ENCODE peak calls at places on chromosomes 12 and 14, in ten cellular contexts. N is gastrocnemius medialis; B is thyroid gland; J is BE2C; R is suprapubic skin; A is CD8-positive, alpha-beta T cell; L is dorsolateral prefrontal cortex; D is left ventricle myocardium inferior; M is WTC11; T is neural progenitor cell. X is an unnamed sample.

GRCh38 chr12:68479832-68480291 is 130.8 kb upstream of the RAP1B start:
- DNase-seq in R (no peak), M (no peak), B (no peak), L (no peak), J (no peak), A (no peak), T (no peak), N (no peak), D (no peak), X (no peak)

GRCh38 chr14:61568572-61569011 is 126.7 kb upstream of the HIF1A start:
- DNase-seq in M (peak; percentile 44), N (no peak), L (no peak), R (no peak), A (peak; percentile 27), B (peak; percentile 95), T (peak; percentile 58), J (no peak), D (peak; percentile 39), X (peak; percentile 22)

GRCh38 chr12:8554451-8555195 is 13.9 kb upstream of the CLEC4E start:
- DNase-seq in D (no peak), B (no peak), L (no peak), M (no peak), N (no peak), T (no peak), R (no peak), A (no peak), J (no peak), X (no peak)

GRCh38 chr14:85483037-85483436 is 46.9 kb upstream of the FLRT2 start:
- DNase-seq in L (no peak), M (no peak), R (no peak), A (no peak), B (no peak), D (no peak), J (no peak), T (no peak), N (no peak), X (no peak)

GRCh38 chr14:56730468-56731145 is 79.7 kb downstream of the OTX2 start:
- DNase-seq in R (no peak), N (no peak), J (no peak), T (peak; percentile 58), L (no peak), D (no peak), B (peak; percentile 3), A (no peak), M (peak; percentile 39), X (no peak)

GRCh38 chr14:20679907-20680306 is 4.5 kb upstream of the RNASE4 start:
- DNase-seq in A (no peak), J (peak; percentile 49), T (peak; percentile 46), D (no peak), N (no peak), R (no peak), B (peak; percentile 49), M (peak; percentile 42), L (peak; percentile 35), X (no peak)

GRCh38 chr12:15013634-15014169 is 40.9 kb downstream of the PDE6H start:
- DNase-seq in R (no peak), N (no peak), L (no peak), T (no peak), J (no peak), D (no peak), A (no peak), M (no peak), B (no peak), X (no peak)

GRCh38 chr12:63353559-63353958 is 202.6 kb upstream of the AVPR1A start:
- DNase-seq in B (no peak), M (no peak), J (no peak), R (no peak), L (no peak), N (no peak), T (no peak), D (no peak), A (no peak), X (no peak)

GRCh38 chr12:46930101-46930500 is 104.3 kb upstream of the SLC38A4 start:
- DNase-seq in R (no peak), L (no peak), B (no peak), A (no peak), N (no peak), T (no peak), M (no peak), D (no peak), J (no peak), X (no peak)

GRCh38 chr12:22246438-22246837 is 88.1 kb downstream of the ST8SIA1 start:
- DNase-seq in N (no peak), T (no peak), J (no peak), B (no peak), D (no peak), M (no peak), R (no peak), A (no peak), L (no peak), X (no peak)

DNA sequence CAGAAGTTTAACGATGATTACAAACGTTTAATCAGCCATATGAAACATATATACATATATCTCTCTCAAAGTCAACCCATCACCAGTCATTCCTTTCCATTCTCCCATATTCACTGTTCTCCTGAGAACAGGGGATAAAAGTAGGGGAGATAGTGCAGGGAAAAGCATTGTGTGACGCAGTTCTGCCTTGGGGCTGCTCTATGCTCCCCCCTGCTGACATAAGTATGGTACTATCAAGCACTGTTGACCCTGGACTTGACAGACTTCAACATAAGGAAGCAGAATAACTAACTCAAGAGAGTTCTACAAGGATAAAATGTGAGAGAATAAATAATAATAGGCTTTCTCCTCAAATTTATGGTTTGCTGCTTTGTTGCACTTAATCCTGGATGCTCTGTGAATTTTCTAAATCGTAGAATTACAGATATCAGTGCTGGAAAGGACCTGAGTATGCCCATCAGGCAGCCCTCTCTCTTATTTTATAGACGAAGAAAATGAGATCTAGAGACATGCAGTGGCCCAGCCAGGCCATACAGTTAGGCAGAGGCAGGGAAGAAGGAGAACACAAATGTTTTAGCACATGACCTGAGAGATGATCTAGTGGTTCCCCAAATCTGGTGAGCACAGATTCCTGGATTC is 87.2 kb downstream of the SCN8A start:
- DNase-seq in L (no peak), N (no peak), D (no peak), T (peak; percentile 44), A (no peak), B (peak; percentile 3), R (no peak), M (peak; percentile 41), J (peak; percentile 66), X (no peak)
- TF ChIP-seq CTCF in L (peak; percentile 62), N (no peak), D (peak; percentile 71), T (peak; percentile 52), A (peak; percentile 63), B (peak; percentile 20), R (no peak), M (peak; percentile 43), J (peak; percentile 95), X (peak; percentile 70)

DNA sequence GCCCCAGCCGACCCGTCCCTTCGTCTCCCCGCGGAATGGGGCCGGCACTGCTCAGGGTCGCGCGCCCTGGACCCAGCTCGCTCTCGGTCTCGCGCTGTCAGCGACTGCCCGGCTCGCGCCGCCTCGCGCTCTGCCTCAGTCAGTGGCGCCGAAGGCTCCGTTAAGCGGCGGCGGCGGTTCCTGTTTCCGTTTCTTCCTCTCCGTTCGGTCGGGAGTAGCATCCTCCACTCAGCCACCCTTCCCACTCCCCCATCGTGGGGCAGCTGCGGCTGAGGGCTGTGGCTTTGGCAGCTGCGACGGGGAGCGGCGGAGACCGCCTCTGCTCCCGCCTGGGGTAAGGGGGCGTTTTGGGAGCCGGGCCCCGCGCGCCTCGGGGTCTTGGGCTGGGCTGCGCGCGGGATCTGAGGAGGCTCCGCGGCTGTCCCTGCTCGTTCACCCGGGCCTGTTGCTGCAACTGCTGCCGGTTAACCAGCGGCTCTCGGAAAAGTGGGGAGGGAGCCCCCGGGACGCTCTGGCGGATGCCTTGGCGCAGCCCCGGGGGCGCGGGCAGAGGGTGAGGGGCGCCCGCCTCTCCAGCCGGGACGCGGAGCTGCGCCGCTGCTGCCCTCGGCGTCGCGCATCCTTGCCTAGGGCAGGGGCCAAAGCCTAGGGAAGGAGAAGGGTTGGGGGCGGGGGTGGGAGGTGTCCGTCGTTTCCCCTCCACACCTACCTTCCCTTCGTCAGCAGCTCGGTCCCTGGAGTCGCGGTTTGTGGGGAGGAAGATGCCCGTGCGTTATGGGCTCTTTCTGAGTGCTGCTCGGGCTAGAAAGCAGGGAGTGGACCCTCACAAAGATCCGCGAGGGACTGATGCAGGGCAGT is 580 bp downstream of the FUT8 start:
- DNase-seq in M (peak; percentile 41), N (no peak), D (peak; percentile 14), B (no peak), T (peak; percentile 75), A (peak; percentile 58), R (peak; percentile 89), J (peak; percentile 26), L (no peak), X (no peak)
- TF ChIP-seq CTCF in M (no peak), N (no peak), D (no peak), B (no peak), T (no peak), A (no peak), R (no peak), J (no peak), L (no peak), X (no peak)

DNA sequence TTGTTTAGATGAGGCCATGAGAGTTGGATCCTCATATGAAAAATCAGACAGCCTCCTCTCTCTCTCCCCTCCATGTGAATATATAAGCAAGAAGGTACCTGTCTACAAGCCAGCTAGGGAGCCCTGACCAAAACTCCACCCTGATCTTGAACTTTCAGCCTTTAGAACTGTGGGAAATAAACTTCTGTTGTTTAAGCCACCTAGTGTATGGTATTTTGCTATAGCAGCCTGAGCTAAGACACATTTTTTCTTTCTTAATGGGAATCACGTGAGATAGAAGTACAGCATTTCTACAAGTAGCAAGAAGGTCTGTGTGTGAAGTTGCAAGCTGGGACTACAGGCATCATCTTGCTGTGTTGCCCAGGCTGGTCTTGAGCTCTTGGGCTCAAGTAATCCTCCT is 16.3 kb upstream of the ABHD12B start:
- DNase-seq in N (no peak), T (no peak), B (no peak), A (no peak), D (no peak), J (no peak), L (no peak), R (no peak), M (no peak), X (no peak)
- TF ChIP-seq CTCF in N (no peak), T (no peak), B (no peak), A (no peak), D (no peak), J (no peak), L (no peak), R (no peak), M (no peak), X (no peak)

GRCh38 chr12:110104188-110104969 is 19.8 kb upstream of the IFT81 start:
- DNase-seq in B (no peak), A (no peak), N (no peak), T (no peak), D (no peak), R (no peak), L (no peak), M (no peak), J (no peak), X (no peak)

GRCh38 chr12:110105961-110106540 is 18.1 kb upstream of the IFT81 start:
- DNase-seq in T (no peak), J (no peak), L (no peak), N (no peak), M (no peak), A (no peak), R (no peak), B (no peak), D (no peak), X (no peak)

GRCh38 chr12:110100315-110100970 is 23.7 kb upstream of the IFT81 start:
- DNase-seq in J (peak; percentile 70), D (peak; percentile 45), N (peak; percentile 50), R (no peak), A (peak; percentile 40), L (peak; percentile 66), T (peak; percentile 82), B (peak; percentile 64), M (peak; percentile 79), X (peak; percentile 61)

GRCh38 chr12:110105159-110105558 is 19.0 kb upstream of the IFT81 start:
- DNase-seq in D (no peak), N (no peak), J (no peak), L (no peak), M (no peak), R (no peak), B (no peak), T (no peak), A (no peak), X (no peak)

GRCh38 chr12:110102255-110102654 is 21.9 kb upstream of the IFT81 start:
- DNase-seq in B (no peak), L (no peak), R (no peak), D (no peak), J (peak; percentile 93), M (peak; percentile 85), N (peak; percentile 21), T (peak; percentile 68), A (no peak), X (no peak)
- TF ChIP-seq CTCF in B (peak; percentile 23), L (peak; percentile 29), R (peak; percentile 18), D (peak; percentile 36), J (peak; percentile 92), M (peak; percentile 33), N (peak; percentile 34), T (peak; percentile 47), A (no peak), X (no peak)

X was measured in progenitor cell of endocrine pancreas.